ENCODE peak calls at places on chromosome 22, in six cellular contexts. I, H, Q, V, G and W are unnamed samples.

GRCh38 chr22:36860821-36861659 is at the start of gene NCF4:
- DNase-seq in H (no peak), Q (peak), I (no peak), G (peak), V (peak), W (peak)

GRCh38 chr22:46734830-46735453 is 3.1 kb downstream of the CERK start:
- DNase-seq in G (no peak), Q (peak), I (peak), V (peak), H (peak), W (no peak)

GRCh38 chr22:39913321-39913720 is 12.4 kb downstream of the GRAP2 start:
- DNase-seq in V (no peak), I (no peak), H (no peak), G (no peak), Q (no peak), W (no peak)

GRCh38 chr22:42072606-42073330 is 1.3 kb upstream of the PHETA2 start:
- DNase-seq in G (no peak), V (no peak), H (no peak), I (no peak), Q (no peak), W (no peak)

GRCh38 chr22:28418063-28418462 is 261.6 kb downstream of the TTC28 start:
- DNase-seq in Q (no peak), V (no peak), G (no peak), H (no peak), I (no peak), W (no peak)

GRCh38 chr22:26587991-26588613 is 1.8 kb downstream of the TPST2 start:
- DNase-seq in H (no peak), G (no peak), V (no peak), Q (no peak), I (no peak), W (no peak)

GRCh38 chr22:45441158-45441557 is 27.7 kb downstream of the RIBC2 start:
- DNase-seq in V (no peak), Q (peak), H (peak), G (no peak), I (peak), W (peak)

GRCh38 chr22:28172948-28173360 is 253.9 kb upstream of the PITPNB start:
- DNase-seq in I (peak), V (no peak), H (peak), Q (no peak), G (no peak), W (no peak)

GRCh38 chr22:19429950-19430889 is 1.3 kb downstream of the HIRA start:
- DNase-seq in V (peak), I (peak), H (no peak), Q (peak), G (no peak), W (no peak)

GRCh38 chr22:26592368-26593015 is 2.6 kb upstream of the TPST2 start:
- DNase-seq in V (no peak), H (no peak), Q (peak), G (no peak), I (no peak), W (no peak)

GRCh38 chr22:39622881-39623367 is 52.4 kb downstream of the CACNA1I start:
- DNase-seq in Q (peak), G (no peak), H (no peak), I (peak), V (no peak), W (peak)

GRCh38 chr22:37794376-37794775 is 13.4 kb upstream of the GCAT start:
- DNase-seq in Q (no peak), G (no peak), V (no peak), H (no peak), I (no peak), W (no peak)

GRCh38 chr22:47695176-47695575 is 932.7 kb downstream of the TBC1D22A start:
- DNase-seq in I (no peak), G (no peak), H (no peak), Q (no peak), V (no peak), W (no peak)

GRCh38 chr22:44033689-44034088 is 9.6 kb downstream of the PARVB start:
- DNase-seq in V (peak), G (no peak), Q (no peak), I (no peak), H (no peak), W (no peak)

GRCh38 chr22:29308791-29309262 is 2.4 kb downstream of the GAS2L1 start:
- DNase-seq in I (no peak), G (no peak), V (peak), Q (peak), H (no peak), W (no peak)

GRCh38 chr22:39946571-39947407 is 13.4 kb upstream of the TMA7B start:
- DNase-seq in H (no peak), V (no peak), I (no peak), G (no peak), Q (no peak), W (no peak)

GRCh38 chr22:40203568-40203967 is 25.8 kb downstream of the TNRC6B start:
- DNase-seq in V (no peak), Q (no peak), H (no peak), G (no peak), I (peak), W (no peak)

GRCh38 chr22:35212996-35213395 is 44.3 kb upstream of the HMGXB4 start:
- DNase-seq in Q (no peak), H (no peak), I (no peak), V (no peak), G (no peak), W (no peak)

GRCh38 chr22:35209203-35209602 is 48.1 kb upstream of the HMGXB4 start:
- DNase-seq in I (no peak), V (no peak), Q (no peak), G (no peak), H (no peak), W (no peak)

GRCh38 chr22:36746571-36746970 is 29.3 kb downstream of the IFT27 start:
- DNase-seq in G (no peak), I (no peak), Q (no peak), H (no peak), V (no peak), W (no peak)

GRCh38 chr22:47163481-47163875 is 401.0 kb downstream of the TBC1D22A start:
- DNase-seq in V (peak), G (no peak), I (no peak), Q (no peak), H (no peak), W (no peak)

GRCh38 chr22:43185860-43186261 is 1.1 kb downstream of the TTLL12 start:
- DNase-seq in Q (no peak), V (peak), H (no peak), G (no peak), I (peak), W (no peak)

GRCh38 chr22:39457047-39457545 is 284 bp downstream of the MGAT3 start:
- DNase-seq in G (no peak), I (no peak), V (no peak), H (no peak), Q (peak), W (no peak)

GRCh38 chr22:33038836-33039235 is 19.3 kb downstream of the SYN3 start:
- DNase-seq in G (no peak), Q (no peak), H (no peak), I (no peak), V (no peak), W (no peak)

GRCh38 chr22:50481440-50482106 is at the start of gene ADM2:
- DNase-seq in Q (peak), I (no peak), H (no peak), V (no peak), G (no peak), W (no peak)

GRCh38 chr22:29255064-29255621 is 12.6 kb downstream of the RHBDD3 start:
- DNase-seq in V (no peak), G (no peak), I (no peak), Q (no peak), H (no peak), W (no peak)

GRCh38 chr22:48955351-48956311 is 872.0 kb downstream of the BRD1 start:
- DNase-seq in V (no peak), G (no peak), H (no peak), I (no peak), Q (no peak), W (no peak)

GRCh38 chr22:25076281-25076680 is 123.4 kb upstream of the CRYBB3 start:
- DNase-seq in H (no peak), V (no peak), G (no peak), Q (peak), I (no peak), W (no peak)

GRCh38 chr22:49052023-49052538 is 775.6 kb downstream of the BRD1 start:
- DNase-seq in H (no peak), V (no peak), G (no peak), I (peak), Q (peak), W (peak)

GRCh38 chr22:33274214-33274828 is 216.1 kb upstream of the SYN3 start:
- DNase-seq in Q (peak), V (no peak), G (no peak), I (peak), H (no peak), W (no peak)

GRCh38 chr22:40204331-40205116 is 26.8 kb downstream of the TNRC6B start:
- DNase-seq in G (no peak), I (peak), Q (no peak), H (no peak), V (no peak), W (no peak)